ENCODE peak calls at places on chromosomes 6 and 20, in four cellular contexts. K is mesendoderm, G is neuronal stem cell, Y is IMR-90. U is an unnamed sample. For H3K79me1, the result is how much of the 10 kb centered on the place peaks cover.

GRCh38 chr6:113763883-113764282 is 93.3 kb upstream of the MARCKS start:
- DNase-seq in K (peak), G (no peak), Y (peak), U (no peak)

GRCh38 chr6:158316022-158316421 is 3.8 kb downstream of the TULP4 start:
- DNase-seq in K (no peak), G (no peak), Y (peak), U (no peak)

GRCh38 chr20:31678389-31679356 is 41.0 kb downstream of the COX4I2 start:
- DNase-seq in K (peak), G (no peak), Y (no peak), U (no peak)

GRCh38 chr6:26329763-26330511 is 35.1 kb upstream of the BTN3A2 start:
- DNase-seq in K (peak), G (no peak), Y (peak), U (peak)

GRCh38 chr6:163647624-163648023 is 233.1 kb downstream of the QKI start:
- DNase-seq in K (no peak), G (no peak), Y (no peak), U (no peak)

GRCh38 chr6:52664185-52664990 is 6.5 kb upstream of the TMEM14A start:
- DNase-seq in K (peak), G (peak), Y (peak), U (peak)

GRCh38 chr6:132648356-132648755 is 10.6 kb downstream of the TAAR1 start:
- DNase-seq in K (no peak), G (no peak), Y (peak), U (no peak)

GRCh38 chr6:155084431-155085123 is 89.5 kb downstream of the TIAM2 start:
- DNase-seq in K (no peak), G (no peak), Y (peak), U (no peak)

GRCh38 chr6:85643530-85644373 is 1.1 kb upstream of the SYNCRIP start:
- DNase-seq in K (peak), G (peak), Y (peak), U (peak)

GRCh38 chr6:85642774-85643529 is at the start of gene SYNCRIP:
- DNase-seq in K (peak), G (peak), Y (peak), U (peak)

GRCh38 chr6:85640806-85641205 is 1.9 kb downstream of the SYNCRIP start:
- DNase-seq in K (no peak), G (no peak), Y (peak), U (no peak)

GRCh38 chr6:85641916-85642773 is 541 bp downstream of the SYNCRIP start:
- DNase-seq in K (peak), G (peak), Y (peak), U (peak)

DNA sequence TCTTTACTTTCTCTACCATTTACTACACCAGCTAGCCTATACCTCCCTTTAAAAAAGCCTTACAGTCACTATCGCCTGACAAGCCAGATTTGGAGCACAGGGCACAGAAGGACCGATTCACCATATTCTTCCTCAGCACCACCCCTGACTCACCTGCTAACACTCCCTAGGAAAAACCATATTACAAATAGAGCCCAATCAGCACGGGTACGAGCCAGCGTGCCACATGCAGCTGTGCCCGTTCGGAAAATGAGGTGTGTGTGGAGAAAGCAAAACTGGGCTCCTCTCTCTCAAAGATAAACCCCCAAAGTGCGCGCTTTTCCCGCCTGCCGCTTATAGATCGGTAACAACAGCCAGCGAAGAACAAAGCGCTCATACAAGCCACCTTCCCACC is 1.2 kb downstream of the SYNCRIP start:
- DNase-seq in K (no peak), G (no peak), Y (peak), U (no peak)
- H3K27ac ChIP-seq in K (no peak), G (no peak), Y (peak), U (no peak)

GRCh38 chr20:43365691-43366090 is 92.0 kb upstream of the SRSF6 start:
- DNase-seq in K (no peak), G (no peak), Y (no peak), U (no peak)
- H3K79me1 ChIP-seq in K (under half), G (under half), Y (under half), U (under half)

GRCh38 chr20:5550738-5551529 is 199.3 kb upstream of the SHLD1 start:
- DNase-seq in K (no peak), G (no peak), Y (no peak), U (no peak)

GRCh38 chr20:5552154-5552553 is 198.0 kb upstream of the SHLD1 start:
- DNase-seq in K (no peak), G (no peak), Y (no peak), U (no peak)

GRCh38 chr20:5551621-5552020 is 198.6 kb upstream of the SHLD1 start:
- DNase-seq in K (no peak), G (no peak), Y (no peak), U (no peak)

GRCh38 chr20:5548112-5548511 is 202.1 kb upstream of the SHLD1 start:
- DNase-seq in K (no peak), G (no peak), Y (no peak), U (no peak)

GRCh38 chr20:5549200-5549599 is 201.0 kb upstream of the SHLD1 start:
- DNase-seq in K (no peak), G (no peak), Y (peak), U (no peak)
- H3K27ac ChIP-seq in K (no peak), G (no peak), Y (no peak), U (no peak)

GRCh38 chr6:4904461-4904860 is 99.4 kb downstream of the RPP40 start:
- DNase-seq in K (no peak), G (no peak), Y (no peak), U (no peak)
- H3K79me1 ChIP-seq in K (under half), G (under half), Y (under half), U (under half)

GRCh38 chr6:142845624-142846458 is 99.1 kb downstream of the HIVEP2 start:
- DNase-seq in K (peak), G (peak), Y (peak), U (peak)

GRCh38 chr6:142846459-142846831 is 98.5 kb downstream of the HIVEP2 start:
- DNase-seq in K (peak), G (no peak), Y (peak), U (no peak)

GRCh38 chr6:142845143-142845571 is 99.8 kb downstream of the HIVEP2 start:
- DNase-seq in K (no peak), G (no peak), Y (no peak), U (no peak)

GRCh38 chr6:142848156-142848555 is 96.8 kb downstream of the HIVEP2 start:
- DNase-seq in K (no peak), G (no peak), Y (no peak), U (no peak)

GRCh38 chr6:142846883-142847287 is 98.1 kb downstream of the HIVEP2 start:
- DNase-seq in K (peak), G (no peak), Y (peak), U (no peak)
- H3K27ac ChIP-seq in K (no peak), G (no peak), Y (peak), U (no peak)

GRCh38 chr20:24987873-24988835 is 4.4 kb downstream of the APMAP start:
- DNase-seq in K (no peak), G (no peak), Y (no peak), U (peak)
- H3K79me1 ChIP-seq in K (under half), G (under half), Y (under half), U (under half)

DNA sequence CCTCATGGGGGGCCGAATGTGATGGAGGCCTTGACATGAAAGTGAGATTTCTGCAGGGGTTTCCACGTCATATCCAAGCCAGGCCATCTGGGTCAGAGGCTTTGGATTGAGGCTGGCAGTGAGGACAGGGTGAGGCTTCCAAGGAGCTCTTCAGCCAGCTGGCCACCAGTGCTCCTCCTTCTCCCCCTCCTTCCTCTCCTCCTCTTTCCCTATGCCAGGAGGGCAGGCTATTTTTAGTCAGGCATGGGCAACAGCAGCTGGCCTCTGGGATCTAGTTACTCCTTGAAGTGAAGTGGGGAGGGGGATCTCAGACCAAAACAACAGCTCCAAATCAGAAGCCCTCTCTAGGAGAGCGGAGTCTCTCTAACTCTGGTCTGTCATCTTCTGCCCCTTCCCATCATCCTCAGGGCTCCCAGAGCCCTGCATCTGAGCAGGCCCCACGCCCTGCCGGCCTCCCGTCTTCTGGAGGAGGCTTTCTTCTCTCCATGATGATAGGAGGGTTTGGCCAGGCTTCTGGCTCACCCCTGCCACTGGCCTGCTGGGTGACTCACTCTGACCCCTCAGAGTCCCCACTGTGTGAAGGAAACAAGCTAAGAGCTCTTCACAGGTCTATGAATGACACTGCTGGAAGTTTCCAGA is 612 bp downstream of the TNNC2 start:
- DNase-seq in K (peak), G (no peak), Y (peak), U (no peak)
- H3K27ac ChIP-seq in K (no peak), G (no peak), Y (peak), U (no peak)